ENCODE peak calls at places on chromosomes 1 and 21, in five cellular contexts. H is neural progenitor cell, W is A549, X is kidney, U is tibial nerve. S is an unnamed sample. For H3K4me1, the result is how much of the 10 kb centered on the place peaks cover.

GRCh38 chr1:205963352-205963751 is 20.1 kb upstream of the SLC26A9 start:
- DNase-seq in H (no peak), W (no peak), X (peak), U (no peak), S (no peak)

GRCh38 chr1:116268211-116268610 is 104.8 kb upstream of the ATP1A1 start:
- DNase-seq in H (no peak), W (peak), X (peak), U (no peak), S (no peak)

GRCh38 chr1:202247837-202248795 is 54.5 kb downstream of the LGR6 start:
- DNase-seq in H (no peak), W (no peak), X (peak), U (no peak), S (no peak)

GRCh38 chr1:10031461-10031860 is 1.3 kb upstream of the UBE4B start:
- DNase-seq in H (no peak), W (no peak), X (no peak), U (no peak), S (no peak)

GRCh38 chr1:171351961-171352360 is 38.0 kb downstream of the FMO4 start:
- DNase-seq in H (no peak), W (no peak), X (no peak), U (no peak), S (no peak)

GRCh38 chr1:40712997-40713396 is 21.5 kb downstream of the NFYC start:
- DNase-seq in H (no peak), W (no peak), X (no peak), U (no peak), S (no peak)

GRCh38 chr1:113541108-113541507 is 150.8 kb downstream of the MAGI3 start:
- DNase-seq in H (no peak), W (no peak), X (no peak), U (no peak), S (no peak)

GRCh38 chr1:33745942-33746341 is 117.9 kb upstream of the HMGB4 start:
- DNase-seq in H (no peak), W (no peak), X (no peak), U (no peak), S (no peak)

GRCh38 chr1:225877570-225877969 is 4.6 kb downstream of the TMEM63A start:
- DNase-seq in H (peak), W (peak), X (peak), U (peak), S (no peak)

GRCh38 chr1:108200627-108201106 is 524 bp upstream of the SLC25A24 start:
- DNase-seq in H (peak), W (peak), X (no peak), U (no peak), S (peak)

GRCh38 chr1:93575586-93576271 is 105.9 kb downstream of the BCAR3 start:
- DNase-seq in H (peak), W (no peak), X (no peak), U (no peak), S (no peak)

GRCh38 chr1:44270666-44271628 is 57.7 kb downstream of the DMAP1 start:
- DNase-seq in H (no peak), W (no peak), X (no peak), U (no peak), S (no peak)

GRCh38 chr1:112370981-112371380 is 25.0 kb upstream of the CTTNBP2NL start:
- DNase-seq in H (no peak), W (no peak), X (no peak), U (no peak), S (no peak)

GRCh38 chr1:221182791-221183533 is 303.7 kb downstream of the HLX start:
- DNase-seq in H (no peak), W (no peak), X (no peak), U (no peak), S (no peak)

GRCh38 chr1:117655220-117655577 is 49.4 kb downstream of the TENT5C start:
- DNase-seq in H (no peak), W (peak), X (no peak), U (no peak), S (no peak)

GRCh38 chr1:11655263-11656079 is 794 bp downstream of the FBXO44 start:
- DNase-seq in H (peak), W (no peak), X (no peak), U (no peak), S (no peak)

GRCh38 chr1:117188268-117189108 is 22.2 kb downstream of the VTCN1 start:
- DNase-seq in H (no peak), W (no peak), X (no peak), U (no peak), S (no peak)

GRCh38 chr1:231691618-231692259 is 65.1 kb downstream of the DISC1 start:
- DNase-seq in H (peak), W (peak), X (peak), U (no peak), S (no peak)

GRCh38 chr1:169604781-169605560 is 18.7 kb upstream of the F5 start:
- DNase-seq in H (no peak), W (no peak), X (no peak), U (no peak), S (no peak)

GRCh38 chr1:6485140-6485936 is 6.1 kb downstream of the PLEKHG5 start:
- DNase-seq in H (peak), W (no peak), X (no peak), U (no peak), S (no peak)

GRCh38 chr1:26626994-26627393 is 68.8 kb upstream of the ARID1A start:
- DNase-seq in H (no peak), W (no peak), X (no peak), U (no peak), S (peak)

GRCh38 chr1:21270086-21270689 is 20.1 kb downstream of the ECE1 start:
- DNase-seq in H (peak), W (peak), X (no peak), U (peak), S (no peak)

GRCh38 chr1:116131170-116131569 is 20.0 kb downstream of the MAB21L3 start:
- DNase-seq in H (no peak), W (no peak), X (no peak), U (no peak), S (no peak)

GRCh38 chr1:178630418-178630817 is 94.6 kb upstream of the RALGPS2 start:
- DNase-seq in H (no peak), W (no peak), X (no peak), U (no peak), S (no peak)

GRCh38 chr21:34878501-34878900 is 170.6 kb downstream of the RUNX1 start:
- DNase-seq in H (no peak), W (no peak), X (no peak), U (no peak), S (no peak)

GRCh38 chr1:1758692-1759455 is 19.4 kb downstream of the NADK start:
- DNase-seq in H (no peak), W (peak), X (peak), U (peak), S (no peak)

GRCh38 chr1:66924756-66925557 is at the start of the genes DNAI4 and MIER1:
- DNase-seq in H (peak), W (peak), X (peak), U (peak), S (peak)

GRCh38 chr1:91724231-91724630 is 161.7 kb downstream of the TGFBR3 start:
- DNase-seq in H (no peak), W (no peak), X (no peak), U (no peak), S (no peak)
- H3K4me1 ChIP-seq in H (under half), W (under half), X (under half), U (under half), S (under half)

DNA sequence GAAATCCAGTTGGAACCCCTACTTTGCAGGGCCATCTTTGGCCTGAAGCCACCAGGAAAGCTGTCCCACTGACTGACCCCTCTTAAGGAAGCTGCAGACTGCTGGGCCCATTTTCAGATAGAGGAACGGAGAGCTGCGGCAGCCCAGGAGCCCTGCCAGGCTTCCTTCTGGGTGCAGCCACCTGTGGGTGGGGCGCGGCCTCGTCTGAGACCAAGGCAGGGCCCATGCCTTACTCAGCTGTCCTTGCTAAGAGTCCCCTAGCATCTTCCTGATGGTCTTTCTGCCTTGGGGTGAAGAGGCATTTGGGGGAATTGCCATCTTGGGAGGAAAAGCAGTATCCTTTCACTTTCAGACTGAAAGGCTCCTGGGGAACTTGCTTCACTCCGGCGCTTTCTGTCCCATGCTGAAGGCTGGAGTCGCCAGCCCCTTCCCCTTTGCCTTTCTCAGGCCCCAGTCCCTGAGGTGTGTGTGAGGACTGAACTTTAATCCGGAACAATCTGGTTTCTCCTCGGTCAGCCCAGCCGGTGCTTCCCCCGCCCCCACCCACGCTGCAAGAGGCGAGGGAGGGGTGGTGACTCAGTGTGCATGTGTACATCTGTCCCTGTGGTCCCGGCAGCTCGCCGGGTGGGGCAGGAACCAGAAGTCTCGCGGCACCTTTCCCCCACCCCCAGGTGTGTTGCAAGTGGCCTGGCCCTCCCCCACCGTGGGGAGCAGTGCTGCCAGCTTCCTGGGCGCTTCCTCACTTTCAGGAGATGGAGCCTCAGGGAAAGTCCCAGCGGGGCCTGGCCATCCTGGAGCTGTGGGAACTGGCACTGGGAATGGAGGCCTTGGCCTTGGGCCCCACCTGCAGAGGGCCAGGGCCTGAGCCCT is 5.1 kb downstream of the ZC3H12A start:
- DNase-seq in H (no peak), W (peak), X (peak), U (peak), S (peak)
- H3K4me1 ChIP-seq in H (under half), W (half or more), X (under half), U (half or more), S (half or more)

DNA sequence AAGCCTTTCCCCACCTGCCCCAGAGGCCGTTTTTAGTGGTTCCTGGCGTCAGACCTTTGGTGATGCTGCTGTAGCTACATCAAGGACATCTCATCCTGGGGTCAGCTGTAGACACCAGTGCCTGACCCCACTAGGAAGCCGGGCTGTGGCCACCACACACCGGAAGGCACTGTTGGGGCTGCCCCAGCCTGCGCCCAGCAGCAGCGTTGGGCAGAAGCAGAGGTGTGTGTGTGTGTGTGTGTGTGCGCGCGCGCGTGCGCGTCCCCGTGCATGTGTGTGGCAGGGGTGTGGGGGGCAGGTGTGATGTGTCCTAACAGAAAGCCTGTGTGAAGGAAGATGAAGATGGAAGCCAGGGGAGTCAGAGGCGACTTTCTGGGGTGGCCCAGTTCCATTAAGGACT is 62.0 kb upstream of the COL6A1 start:
- DNase-seq in H (no peak), W (no peak), X (peak), U (no peak), S (no peak)
- H3K4me1 ChIP-seq in H (under half), W (under half), X (under half), U (under half), S (under half)

GRCh38 chr1:204076891-204077290 is 4.0 kb downstream of the SOX13 start:
- DNase-seq in H (no peak), W (no peak), X (no peak), U (no peak), S (no peak)
- H3K4me1 ChIP-seq in H (half or more), W (under half), X (under half), U (half or more), S (half or more)

GRCh38 chr1:167467126-167467725 is 51.1 kb downstream of the CD247 start:
- DNase-seq in H (no peak), W (no peak), X (no peak), U (no peak), S (no peak)
- H3K4me1 ChIP-seq in H (under half), W (under half), X (under half), U (under half), S (under half)

DNA sequence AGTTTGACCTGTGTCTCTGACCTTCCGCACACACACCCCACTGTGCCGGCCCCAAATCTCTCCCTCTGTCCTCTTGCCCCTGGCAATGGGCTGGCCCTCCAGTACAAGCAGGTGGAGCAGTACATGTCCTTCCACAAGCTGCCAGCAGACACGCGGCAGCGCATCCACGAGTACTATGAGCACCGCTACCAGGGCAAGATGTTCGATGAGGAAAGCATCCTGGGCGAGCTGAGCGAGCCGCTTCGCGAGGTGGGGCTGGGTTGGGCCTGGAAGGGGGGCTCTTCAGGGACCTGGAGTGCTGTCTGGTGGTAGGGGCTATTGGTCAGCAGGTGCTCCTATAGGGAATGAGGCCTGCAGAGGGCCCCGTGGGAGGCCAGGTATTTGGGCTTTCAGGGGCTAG is 7.8 kb downstream of the HCN3 start:
- DNase-seq in H (no peak), W (no peak), X (no peak), U (no peak), S (no peak)
- H3K4me1 ChIP-seq in H (under half), W (under half), X (under half), U (under half), S (under half)

GRCh38 chr1:3670823-3671251 is 18.5 kb downstream of the TP73 start:
- DNase-seq in H (no peak), W (no peak), X (peak), U (no peak), S (no peak)

GRCh38 chr1:3669421-3669821 is 17.1 kb downstream of the TP73 start:
- DNase-seq in H (no peak), W (no peak), X (peak), U (no peak), S (no peak)

GRCh38 chr1:3668148-3668547 is 15.8 kb downstream of the TP73 start:
- DNase-seq in H (no peak), W (no peak), X (peak), U (no peak), S (no peak)

GRCh38 chr1:3669971-3670431 is 17.7 kb downstream of the TP73 start:
- DNase-seq in H (no peak), W (no peak), X (peak), U (no peak), S (no peak)

GRCh38 chr1:3668585-3669300 is 16.4 kb downstream of the TP73 start:
- DNase-seq in H (no peak), W (no peak), X (peak), U (no peak), S (no peak)
- H3K4me1 ChIP-seq in H (under half), W (under half), X (under half), U (under half), S (under half)

DNA sequence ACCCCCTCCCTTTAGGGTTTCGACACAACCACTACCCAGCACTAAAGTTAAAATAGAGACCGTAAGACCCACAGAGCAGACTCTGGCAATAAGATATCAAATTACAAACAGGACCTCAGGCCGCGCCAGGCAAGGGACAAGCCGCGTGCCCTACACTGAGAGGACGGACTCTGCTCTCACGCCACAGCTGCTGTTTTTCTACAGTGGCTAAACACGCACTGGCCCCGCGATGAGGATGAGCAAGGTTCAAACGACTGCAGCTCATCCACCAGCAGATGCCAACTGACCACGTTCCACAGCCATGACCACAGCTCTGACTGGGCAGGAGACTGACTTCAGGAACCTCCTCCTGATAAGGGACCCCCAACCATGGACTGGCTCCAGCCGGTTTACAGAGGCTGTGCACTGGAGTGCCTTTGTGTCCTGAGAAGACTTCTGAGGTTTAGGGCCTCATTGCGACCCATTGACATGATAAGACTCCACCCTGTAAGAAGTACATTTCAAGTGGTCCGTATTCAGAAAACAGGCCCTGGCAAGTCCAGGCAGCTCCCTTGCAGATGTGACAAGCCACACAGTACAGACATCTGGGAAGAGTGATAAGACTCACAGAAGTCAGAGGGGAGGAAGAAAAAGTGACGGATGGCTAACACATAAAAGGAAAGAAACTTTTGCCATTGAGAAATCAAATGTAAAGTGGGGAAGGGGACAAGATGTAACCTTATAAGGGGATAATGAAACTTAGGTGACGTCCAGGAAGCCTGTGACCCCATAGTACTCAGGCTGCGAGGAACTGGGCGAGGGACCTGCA is 1.5 kb upstream of the KRTAP10-6 start:
- DNase-seq in H (no peak), W (no peak), X (no peak), U (no peak), S (no peak)
- H3K4me1 ChIP-seq in H (under half), W (under half), X (under half), U (under half), S (under half)

S was measured in thoracic aorta.